ENCODE peak calls at places on chromosomes 3 and 15, in eight cellular contexts. H is non-pigmented ciliary epithelial cell, R is fibroblast of lung, A is cardiac fibroblast, F is activated T-cell treated with anti-CD3 and anti-CD28 coated beads for 48 hours, Z is ELF-1, P is aorta, G is EL. S is an unnamed sample.

GRCh38 chr15:67185621-67186225 is 68.7 kb downstream of the AAGAB start:
- DNase-seq in G (no peak), Z (no peak), R (peak), A (no peak), H (no peak), F (no peak), P (no peak), S (no peak)

GRCh38 chr3:10883478-10884234 is 67.6 kb downstream of the SLC6A11 start:
- DNase-seq in G (peak), A (peak), R (peak), P (no peak), Z (peak), F (no peak), H (no peak), S (no peak)

GRCh38 chr15:101022876-101023275 is 103.7 kb downstream of the LRRK1 start:
- DNase-seq in F (no peak), G (no peak), P (peak), A (no peak), H (no peak), Z (peak), R (no peak), S (no peak)

GRCh38 chr3:124032351-124032880 is 40.5 kb upstream of the ROPN1 start:
- DNase-seq in Z (peak), A (peak), F (no peak), P (peak), G (peak), H (no peak), R (peak), S (peak)

GRCh38 chr3:126394179-126394976 is at the start of gene CFAP100:
- DNase-seq in F (no peak), R (peak), G (no peak), H (no peak), P (peak), Z (peak), A (peak), S (no peak)

GRCh38 chr3:12371525-12372140 is 82.8 kb downstream of the PPARG start:
- DNase-seq in H (no peak), G (peak), A (peak), Z (no peak), R (peak), P (no peak), F (no peak), S (peak)

GRCh38 chr3:52528596-52529375 is 4.9 kb downstream of the NT5DC2 start:
- DNase-seq in G (no peak), H (no peak), Z (no peak), A (no peak), F (no peak), R (no peak), P (peak), S (no peak)

GRCh38 chr3:177150970-177151627 is 46.2 kb downstream of the TBL1XR1 start:
- DNase-seq in H (peak), Z (no peak), P (no peak), R (peak), A (peak), F (no peak), G (peak), S (no peak)

GRCh38 chr3:175857666-175858270 is 998.6 kb downstream of the NAALADL2 start:
- DNase-seq in F (no peak), H (no peak), G (peak), P (no peak), R (peak), A (no peak), Z (no peak), S (no peak)

GRCh38 chr3:72985576-72985975 is 11.0 kb upstream of the PPP4R2 start:
- DNase-seq in H (no peak), G (no peak), F (no peak), A (no peak), R (no peak), Z (no peak), P (no peak), S (no peak)

GRCh38 chr15:78914027-78914764 is 30.6 kb downstream of the CTSH start:
- DNase-seq in F (no peak), G (no peak), Z (peak), P (peak), R (peak), A (no peak), H (no peak), S (no peak)

GRCh38 chr3:58048301-58048700 is 40.1 kb downstream of the FLNB start:
- DNase-seq in A (peak), F (no peak), Z (no peak), H (no peak), R (peak), P (no peak), G (no peak), S (no peak)

GRCh38 chr3:36763850-36764703 is at the start of gene DCLK3:
- DNase-seq in R (no peak), Z (peak), F (peak), H (no peak), G (no peak), A (no peak), P (peak), S (no peak)

GRCh38 chr15:74839526-74840395 is 3.2 kb downstream of the ULK3 start:
- DNase-seq in G (no peak), R (no peak), Z (peak), H (no peak), A (no peak), P (no peak), F (no peak), S (no peak)

GRCh38 chr15:38688761-38689160 is 124.1 kb upstream of the RASGRP1 start:
- DNase-seq in Z (no peak), H (no peak), P (no peak), F (peak), R (no peak), A (no peak), G (no peak), S (no peak)

GRCh38 chr15:32100286-32100685 is 70.0 kb downstream of the CHRNA7 start:
- DNase-seq in Z (no peak), R (no peak), G (no peak), H (no peak), F (no peak), P (no peak), A (no peak), S (no peak)

GRCh38 chr3:40414270-40414669 is 27.3 kb downstream of the ENTPD3 start:
- DNase-seq in F (no peak), Z (no peak), A (no peak), R (no peak), H (no peak), G (no peak), P (no peak), S (no peak)

GRCh38 chr15:71777216-71777943 is 33.0 kb upstream of the NR2E3 start:
- DNase-seq in R (no peak), A (no peak), Z (no peak), P (no peak), G (no peak), F (no peak), H (no peak), S (no peak)

GRCh38 chr3:4772858-4773257 is 206.4 kb upstream of the BHLHE40 start:
- DNase-seq in A (no peak), G (no peak), R (no peak), Z (no peak), P (no peak), F (no peak), H (no peak), S (no peak)

GRCh38 chr3:106829206-106829605 is 548.0 kb upstream of the CCDC54 start:
- DNase-seq in F (no peak), R (peak), G (peak), A (peak), H (no peak), Z (peak), P (no peak), S (peak)

GRCh38 chr3:177388209-177388608 is 190.9 kb upstream of the TBL1XR1 start:
- DNase-seq in F (no peak), Z (no peak), G (no peak), P (no peak), H (no peak), A (no peak), R (no peak), S (no peak)

GRCh38 chr15:42494998-42495360 is 455 bp upstream of the SNAP23 start:
- DNase-seq in G (peak), R (peak), A (peak), P (peak), Z (no peak), H (no peak), F (no peak), S (peak)

GRCh38 chr15:84645997-84646396 is 8.1 kb downstream of the WDR73 start:
- DNase-seq in Z (no peak), G (no peak), R (no peak), A (no peak), F (no peak), H (no peak), P (no peak), S (no peak)

GRCh38 chr3:160454995-160455394 is 5.4 kb upstream of the TRIM59 start:
- DNase-seq in H (no peak), R (no peak), Z (no peak), F (no peak), G (no peak), A (no peak), P (no peak), S (no peak)

GRCh38 chr3:52606373-52607085 is 70.1 kb downstream of the UQCC5 start:
- DNase-seq in A (peak), H (peak), G (peak), R (peak), Z (no peak), F (no peak), P (no peak), S (no peak)